ENCODE peak calls at places on chromosomes 3 and 15, in four cellular contexts. One of them, this sample, is unnamed.

GRCh38 chr15:100109486-100110035 is 232.2 kb downstream of the ADAMTS17 start:
- DNase-seq in nephron progenitor cell: no peak
- DNase-seq in cardiac fibroblast: no peak
- DNase-seq in AG04450: no peak
- DNase-seq in this sample: no peak

GRCh38 chr3:27591811-27592210 is 107.6 kb upstream of the SLC4A7 start:
- DNase-seq in nephron progenitor cell: no peak
- DNase-seq in cardiac fibroblast: peak
- DNase-seq in AG04450: no peak
- DNase-seq in this sample: no peak

GRCh38 chr15:63350178-63350621 is 31.4 kb downstream of the CA12 start:
- DNase-seq in nephron progenitor cell: no peak
- DNase-seq in cardiac fibroblast: no peak
- DNase-seq in AG04450: no peak
- DNase-seq in this sample: no peak

GRCh38 chr15:65310431-65311137 is 6.1 kb downstream of the RNU5B-1 start:
- DNase-seq in nephron progenitor cell: no peak
- DNase-seq in cardiac fibroblast: no peak
- DNase-seq in AG04450: no peak
- DNase-seq in this sample: no peak

GRCh38 chr3:160343132-160343531 is 55.9 kb downstream of the IFT80 start:
- DNase-seq in nephron progenitor cell: no peak
- DNase-seq in cardiac fibroblast: peak
- DNase-seq in AG04450: no peak
- DNase-seq in this sample: no peak

GRCh38 chr3:189684317-189684716 is 53.1 kb downstream of the TP63 start:
- DNase-seq in nephron progenitor cell: no peak
- DNase-seq in cardiac fibroblast: no peak
- DNase-seq in AG04450: no peak
- DNase-seq in this sample: no peak

GRCh38 chr3:183513046-183513706 is 42.3 kb downstream of the KLHL6 start:
- DNase-seq in nephron progenitor cell: no peak
- DNase-seq in cardiac fibroblast: no peak
- DNase-seq in AG04450: no peak
- DNase-seq in this sample: peak

GRCh38 chr15:59688383-59688887 is 685 bp downstream of the BNIP2 start:
- DNase-seq in nephron progenitor cell: no peak
- DNase-seq in cardiac fibroblast: peak
- DNase-seq in AG04450: no peak
- DNase-seq in this sample: peak

GRCh38 chr3:179098388-179099077 is 26.9 kb upstream of the ZMAT3 start:
- DNase-seq in nephron progenitor cell: no peak
- DNase-seq in cardiac fibroblast: peak
- DNase-seq in AG04450: peak
- DNase-seq in this sample: no peak

GRCh38 chr3:105837143-105837740 is 31.6 kb downstream of the CBLB start:
- DNase-seq in nephron progenitor cell: no peak
- DNase-seq in cardiac fibroblast: peak
- DNase-seq in AG04450: no peak
- DNase-seq in this sample: no peak

GRCh38 chr15:52078876-52079700 is 33.5 kb downstream of the BCL2L10 start:
- DNase-seq in nephron progenitor cell: peak
- DNase-seq in cardiac fibroblast: peak
- DNase-seq in AG04450: no peak
- DNase-seq in this sample: peak

GRCh38 chr15:83685864-83686263 is 31.9 kb downstream of the ADAMTSL3 start:
- DNase-seq in nephron progenitor cell: no peak
- DNase-seq in cardiac fibroblast: no peak
- DNase-seq in AG04450: no peak
- DNase-seq in this sample: no peak

GRCh38 chr3:116087431-116087830 is 357.9 kb downstream of the LSAMP start:
- DNase-seq in nephron progenitor cell: peak
- DNase-seq in cardiac fibroblast: no peak
- DNase-seq in AG04450: no peak
- DNase-seq in this sample: no peak

GRCh38 chr3:38117748-38118420 is 19.0 kb downstream of the ACAA1 start:
- DNase-seq in nephron progenitor cell: peak
- DNase-seq in cardiac fibroblast: peak
- DNase-seq in AG04450: peak
- DNase-seq in this sample: peak

GRCh38 chr3:154889227-154889634 is 190.9 kb upstream of the MME start:
- DNase-seq in nephron progenitor cell: no peak
- DNase-seq in cardiac fibroblast: no peak
- DNase-seq in AG04450: no peak
- DNase-seq in this sample: no peak

GRCh38 chr3:43759297-43759782 is 68.6 kb downstream of the ABHD5 start:
- DNase-seq in nephron progenitor cell: peak
- DNase-seq in cardiac fibroblast: peak
- DNase-seq in AG04450: no peak
- DNase-seq in this sample: no peak

GRCh38 chr3:196757876-196758739 is 18.5 kb downstream of the PAK2 start:
- DNase-seq in nephron progenitor cell: no peak
- DNase-seq in cardiac fibroblast: peak
- DNase-seq in AG04450: peak
- DNase-seq in this sample: no peak

GRCh38 chr3:180287703-180288102 is 251.0 kb upstream of the PEX5L start:
- DNase-seq in nephron progenitor cell: no peak
- DNase-seq in cardiac fibroblast: no peak
- DNase-seq in AG04450: no peak
- DNase-seq in this sample: no peak

GRCh38 chr15:35062164-35063099 is 22.7 kb downstream of the NANOGP8 start:
- DNase-seq in nephron progenitor cell: no peak
- DNase-seq in cardiac fibroblast: peak
- DNase-seq in AG04450: no peak
- DNase-seq in this sample: no peak

GRCh38 chr3:128787256-128788253 is 61.6 kb downstream of the RAB7A start:
- DNase-seq in nephron progenitor cell: peak
- DNase-seq in cardiac fibroblast: peak
- DNase-seq in AG04450: no peak
- DNase-seq in this sample: no peak

GRCh38 chr15:90358124-90359033 is 6.3 kb downstream of the ZNF774 start:
- DNase-seq in nephron progenitor cell: no peak
- DNase-seq in cardiac fibroblast: peak
- DNase-seq in AG04450: no peak
- DNase-seq in this sample: no peak

GRCh38 chr15:68377766-68378165 is 54.2 kb downstream of the ITGA11 start:
- DNase-seq in nephron progenitor cell: no peak
- DNase-seq in cardiac fibroblast: no peak
- DNase-seq in AG04450: no peak
- DNase-seq in this sample: no peak

GRCh38 chr3:11690863-11691833 is 47.4 kb upstream of the VGLL4 start:
- DNase-seq in nephron progenitor cell: no peak
- DNase-seq in cardiac fibroblast: peak
- DNase-seq in AG04450: no peak
- DNase-seq in this sample: no peak

GRCh38 chr15:53843869-53844569 is 84.6 kb upstream of the WDR72 start:
- DNase-seq in nephron progenitor cell: no peak
- DNase-seq in cardiac fibroblast: no peak
- DNase-seq in AG04450: no peak
- DNase-seq in this sample: no peak

GRCh38 chr3:13515786-13516783 is 32.8 kb upstream of the FBLN2 start:
- DNase-seq in nephron progenitor cell: no peak
- DNase-seq in cardiac fibroblast: peak
- DNase-seq in AG04450: no peak
- DNase-seq in this sample: no peak

GRCh38 chr3:187340572-187340971 is 27.6 kb upstream of the RTP4 start:
- DNase-seq in nephron progenitor cell: no peak
- DNase-seq in cardiac fibroblast: no peak
- DNase-seq in AG04450: no peak
- DNase-seq in this sample: no peak

GRCh38 chr3:63992461-63993209 is 30.7 kb downstream of the PSMD6 start:
- DNase-seq in nephron progenitor cell: no peak
- DNase-seq in cardiac fibroblast: no peak
- DNase-seq in AG04450: no peak
- DNase-seq in this sample: no peak

GRCh38 chr3:63991666-63992065 is 31.6 kb downstream of the PSMD6 start:
- DNase-seq in nephron progenitor cell: no peak
- DNase-seq in cardiac fibroblast: no peak
- DNase-seq in AG04450: no peak
- DNase-seq in this sample: no peak

GRCh38 chr3:63995056-63995576 is 28.2 kb downstream of the PSMD6 start:
- DNase-seq in nephron progenitor cell: no peak
- DNase-seq in cardiac fibroblast: no peak
- DNase-seq in AG04450: no peak
- DNase-seq in this sample: no peak

GRCh38 chr3:63990733-63991132 is 32.6 kb downstream of the PSMD6 start:
- DNase-seq in nephron progenitor cell: no peak
- DNase-seq in cardiac fibroblast: no peak
- DNase-seq in AG04450: no peak
- DNase-seq in this sample: no peak

DNA sequence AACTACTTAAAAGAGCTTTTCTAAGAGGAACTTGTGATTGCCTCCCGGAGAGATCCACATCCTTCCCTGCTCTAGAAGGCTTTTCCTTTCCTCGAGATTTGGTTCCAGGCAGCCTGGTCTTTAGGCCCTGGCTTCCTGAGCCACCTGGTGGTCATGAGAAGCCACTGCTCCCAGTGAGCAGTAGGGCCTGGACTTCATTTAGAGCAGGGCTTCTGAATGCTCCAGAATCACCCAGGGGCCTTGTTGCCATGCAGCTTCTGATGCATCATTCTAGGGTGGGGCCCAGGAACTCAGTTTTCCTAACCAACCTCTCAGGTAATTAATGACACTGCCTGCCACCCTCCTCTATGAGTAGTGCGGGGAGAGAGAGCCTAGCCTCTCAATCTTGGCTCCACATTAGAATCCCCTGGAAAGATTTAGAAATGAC is 29.6 kb downstream of the PSMD6 start:
- DNase-seq in nephron progenitor cell: peak
- DNase-seq in cardiac fibroblast: peak
- DNase-seq in AG04450: peak
- DNase-seq in this sample: peak
- TF ChIP-seq CTCF in nephron progenitor cell: peak
- TF ChIP-seq CTCF in cardiac fibroblast: peak
- TF ChIP-seq CTCF in AG04450: peak
- TF ChIP-seq CTCF in this sample: peak

DNA sequence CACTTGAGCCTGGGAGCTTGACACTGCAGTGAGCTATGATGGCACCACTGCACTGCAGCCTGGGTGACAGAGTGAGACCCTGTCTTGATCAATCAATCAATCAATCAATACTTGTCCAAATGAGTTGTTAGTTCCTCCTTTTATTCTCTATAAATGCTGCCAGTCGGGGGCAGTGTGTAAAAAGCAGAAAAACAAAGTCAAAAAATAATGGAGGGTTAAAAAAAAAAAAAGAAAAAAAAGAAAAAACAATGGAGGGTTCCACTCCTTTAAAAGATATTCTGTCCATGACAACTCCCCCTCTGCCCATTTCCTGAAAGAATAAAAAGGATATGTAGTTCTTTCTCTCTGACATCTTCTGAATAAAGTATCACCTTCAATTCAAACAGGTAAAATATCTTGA is 1068.6 kb downstream of the FHIT start:
- DNase-seq in nephron progenitor cell: no peak
- DNase-seq in cardiac fibroblast: no peak
- DNase-seq in AG04450: no peak
- DNase-seq in this sample: no peak
- TF ChIP-seq CTCF in nephron progenitor cell: no peak
- TF ChIP-seq CTCF in cardiac fibroblast: no peak
- TF ChIP-seq CTCF in AG04450: peak
- TF ChIP-seq CTCF in this sample: no peak

GRCh38 chr15:74844319-74845207 is 1.6 kb upstream of the ULK3 start:
- DNase-seq in nephron progenitor cell: no peak
- DNase-seq in cardiac fibroblast: no peak
- DNase-seq in AG04450: no peak
- DNase-seq in this sample: no peak
- TF ChIP-seq CTCF in nephron progenitor cell: no peak
- TF ChIP-seq CTCF in cardiac fibroblast: no peak
- TF ChIP-seq CTCF in AG04450: no peak
- TF ChIP-seq CTCF in this sample: no peak

GRCh38 chr15:70504305-70504951 is 258.9 kb downstream of the UACA start:
- DNase-seq in nephron progenitor cell: no peak
- DNase-seq in cardiac fibroblast: peak
- DNase-seq in AG04450: no peak
- DNase-seq in this sample: no peak

GRCh38 chr15:70505971-70506887 is 257.1 kb downstream of the UACA start:
- DNase-seq in nephron progenitor cell: no peak
- DNase-seq in cardiac fibroblast: no peak
- DNase-seq in AG04450: no peak
- DNase-seq in this sample: no peak

GRCh38 chr15:70505411-70505919 is 257.9 kb downstream of the UACA start:
- DNase-seq in nephron progenitor cell: no peak
- DNase-seq in cardiac fibroblast: peak
- DNase-seq in AG04450: peak
- DNase-seq in this sample: no peak

GRCh38 chr15:70503798-70504304 is 259.5 kb downstream of the UACA start:
- DNase-seq in nephron progenitor cell: no peak
- DNase-seq in cardiac fibroblast: no peak
- DNase-seq in AG04450: no peak
- DNase-seq in this sample: no peak

GRCh38 chr15:70504988-70505387 is 258.4 kb downstream of the UACA start:
- DNase-seq in nephron progenitor cell: no peak
- DNase-seq in cardiac fibroblast: no peak
- DNase-seq in AG04450: no peak
- DNase-seq in this sample: no peak
- TF ChIP-seq CTCF in nephron progenitor cell: no peak
- TF ChIP-seq CTCF in cardiac fibroblast: no peak
- TF ChIP-seq CTCF in AG04450: no peak
- TF ChIP-seq CTCF in this sample: no peak

GRCh38 chr3:141793476-141794260 is 30.5 kb downstream of the GRK7 start:
- DNase-seq in nephron progenitor cell: no peak
- DNase-seq in cardiac fibroblast: no peak
- DNase-seq in AG04450: no peak
- DNase-seq in this sample: no peak
- TF ChIP-seq CTCF in nephron progenitor cell: peak
- TF ChIP-seq CTCF in cardiac fibroblast: peak
- TF ChIP-seq CTCF in AG04450: no peak
- TF ChIP-seq CTCF in this sample: no peak

GRCh38 chr3:185968168-185968567 is 30.4 kb upstream of the TRA2B start:
- DNase-seq in nephron progenitor cell: no peak
- DNase-seq in cardiac fibroblast: no peak
- DNase-seq in AG04450: no peak
- DNase-seq in this sample: no peak
- TF ChIP-seq CTCF in nephron progenitor cell: no peak
- TF ChIP-seq CTCF in cardiac fibroblast: no peak
- TF ChIP-seq CTCF in AG04450: no peak
- TF ChIP-seq CTCF in this sample: no peak